ENCODE peak calls at places on chromosomes 4 and X, in seven cellular contexts. One of them, this sample, is unnamed.
A peak's percentile ranks its signal among the peaks of the same experiment; 100 is the strongest.

GRCh38 chr4:82629238-82630000 is 67.6 kb upstream of the TMEM150C start:
- DNase-seq in CD8-positive, alpha-beta T cell: no peak
- DNase-seq in esophagus squamous epithelium: no peak
- DNase-seq in CD4-positive, alpha-beta T cell: no peak
- DNase-seq in lower lobe of right lung: no peak
- DNase-seq in SK-N-SH: no peak
- DNase-seq in colonic mucosa: no peak
- DNase-seq in this sample: peak; percentile 24

GRCh38 chr4:10619220-10619619 is 65.3 kb downstream of the CLNK start:
- DNase-seq in CD8-positive, alpha-beta T cell: no peak
- DNase-seq in esophagus squamous epithelium: no peak
- DNase-seq in CD4-positive, alpha-beta T cell: no peak
- DNase-seq in lower lobe of right lung: no peak
- DNase-seq in SK-N-SH: no peak
- DNase-seq in colonic mucosa: peak; percentile 35
- DNase-seq in this sample: peak; percentile 38

GRCh38 chr4:46830971-46831454 is 78.0 kb downstream of the COX7B2 start:
- DNase-seq in CD8-positive, alpha-beta T cell: no peak
- DNase-seq in esophagus squamous epithelium: no peak
- DNase-seq in CD4-positive, alpha-beta T cell: no peak
- DNase-seq in lower lobe of right lung: no peak
- DNase-seq in SK-N-SH: no peak
- DNase-seq in colonic mucosa: no peak
- DNase-seq in this sample: no peak

GRCh38 chr4:143357161-143357845 is 20.6 kb downstream of the GAB1 start:
- DNase-seq in CD8-positive, alpha-beta T cell: no peak
- DNase-seq in esophagus squamous epithelium: no peak
- DNase-seq in CD4-positive, alpha-beta T cell: no peak
- DNase-seq in lower lobe of right lung: no peak
- DNase-seq in SK-N-SH: no peak
- DNase-seq in colonic mucosa: no peak
- DNase-seq in this sample: peak; percentile 87

GRCh38 chr4:184722798-184723197 is 11.1 kb downstream of the CENPU start:
- DNase-seq in CD8-positive, alpha-beta T cell: no peak
- DNase-seq in esophagus squamous epithelium: no peak
- DNase-seq in CD4-positive, alpha-beta T cell: no peak
- DNase-seq in lower lobe of right lung: no peak
- DNase-seq in SK-N-SH: no peak
- DNase-seq in colonic mucosa: peak; percentile 53
- DNase-seq in this sample: no peak

GRCh38 chrX:19599253-19599652 is 83.9 kb upstream of the MAP3K15 start:
- DNase-seq in CD8-positive, alpha-beta T cell: no peak
- DNase-seq in esophagus squamous epithelium: no peak
- DNase-seq in CD4-positive, alpha-beta T cell: no peak
- DNase-seq in lower lobe of right lung: no peak
- DNase-seq in SK-N-SH: no peak
- DNase-seq in colonic mucosa: no peak
- DNase-seq in this sample: no peak

GRCh38 chrX:15863944-15864491 is 9.4 kb upstream of the AP1S2 start:
- DNase-seq in CD8-positive, alpha-beta T cell: no peak
- DNase-seq in esophagus squamous epithelium: no peak
- DNase-seq in CD4-positive, alpha-beta T cell: no peak
- DNase-seq in lower lobe of right lung: no peak
- DNase-seq in SK-N-SH: no peak
- DNase-seq in colonic mucosa: no peak
- DNase-seq in this sample: no peak

GRCh38 chr4:155342142-155342541 is 34.6 kb downstream of the MAP9 start:
- DNase-seq in CD8-positive, alpha-beta T cell: no peak
- DNase-seq in esophagus squamous epithelium: no peak
- DNase-seq in CD4-positive, alpha-beta T cell: no peak
- DNase-seq in lower lobe of right lung: no peak
- DNase-seq in SK-N-SH: no peak
- DNase-seq in colonic mucosa: no peak
- DNase-seq in this sample: peak; percentile 69

GRCh38 chr4:76803522-76803921 is 94.4 kb downstream of the SOWAHB start:
- DNase-seq in CD8-positive, alpha-beta T cell: no peak
- DNase-seq in esophagus squamous epithelium: no peak
- DNase-seq in CD4-positive, alpha-beta T cell: no peak
- DNase-seq in lower lobe of right lung: no peak
- DNase-seq in SK-N-SH: no peak
- DNase-seq in colonic mucosa: no peak
- DNase-seq in this sample: peak; percentile 97

GRCh38 chr4:177128306-177128705 is 181.4 kb upstream of the NEIL3 start:
- DNase-seq in CD8-positive, alpha-beta T cell: no peak
- DNase-seq in esophagus squamous epithelium: no peak
- DNase-seq in CD4-positive, alpha-beta T cell: no peak
- DNase-seq in lower lobe of right lung: no peak
- DNase-seq in SK-N-SH: no peak
- DNase-seq in colonic mucosa: no peak
- DNase-seq in this sample: peak; percentile 78

GRCh38 chrX:119417842-119418241 is 18.7 kb downstream of the SLC25A43 start:
- DNase-seq in CD8-positive, alpha-beta T cell: no peak
- DNase-seq in esophagus squamous epithelium: no peak
- DNase-seq in CD4-positive, alpha-beta T cell: no peak
- DNase-seq in lower lobe of right lung: no peak
- DNase-seq in SK-N-SH: no peak
- DNase-seq in colonic mucosa: no peak
- DNase-seq in this sample: no peak

GRCh38 chr4:22595684-22596083 is 79.8 kb upstream of the ADGRA3 start:
- DNase-seq in CD8-positive, alpha-beta T cell: no peak
- DNase-seq in esophagus squamous epithelium: no peak
- DNase-seq in CD4-positive, alpha-beta T cell: no peak
- DNase-seq in lower lobe of right lung: no peak
- DNase-seq in SK-N-SH: peak; percentile 35
- DNase-seq in colonic mucosa: no peak
- DNase-seq in this sample: no peak

GRCh38 chr4:150782311-150782710 is 200.4 kb downstream of the MAB21L2 start:
- DNase-seq in CD8-positive, alpha-beta T cell: no peak
- DNase-seq in esophagus squamous epithelium: no peak
- DNase-seq in CD4-positive, alpha-beta T cell: no peak
- DNase-seq in lower lobe of right lung: no peak
- DNase-seq in SK-N-SH: peak; percentile 10
- DNase-seq in colonic mucosa: no peak
- DNase-seq in this sample: no peak

GRCh38 chr4:79364048-79364447 is 38.2 kb upstream of the NAA11 start:
- DNase-seq in CD8-positive, alpha-beta T cell: no peak
- DNase-seq in esophagus squamous epithelium: no peak
- DNase-seq in CD4-positive, alpha-beta T cell: no peak
- DNase-seq in lower lobe of right lung: no peak
- DNase-seq in SK-N-SH: no peak
- DNase-seq in colonic mucosa: no peak
- DNase-seq in this sample: no peak

GRCh38 chr4:154335588-154335987 is 156.0 kb downstream of the DCHS2 start:
- DNase-seq in CD8-positive, alpha-beta T cell: no peak
- DNase-seq in esophagus squamous epithelium: no peak
- DNase-seq in CD4-positive, alpha-beta T cell: no peak
- DNase-seq in lower lobe of right lung: no peak
- DNase-seq in SK-N-SH: no peak
- DNase-seq in colonic mucosa: no peak
- DNase-seq in this sample: no peak

GRCh38 chr4:154329939-154330338 is 161.7 kb downstream of the DCHS2 start:
- DNase-seq in CD8-positive, alpha-beta T cell: no peak
- DNase-seq in esophagus squamous epithelium: no peak
- DNase-seq in CD4-positive, alpha-beta T cell: no peak
- DNase-seq in lower lobe of right lung: no peak
- DNase-seq in SK-N-SH: no peak
- DNase-seq in colonic mucosa: no peak
- DNase-seq in this sample: peak; percentile 29

GRCh38 chr4:154329268-154329858 is 162.2 kb downstream of the DCHS2 start:
- DNase-seq in CD8-positive, alpha-beta T cell: no peak
- DNase-seq in esophagus squamous epithelium: no peak
- DNase-seq in CD4-positive, alpha-beta T cell: no peak
- DNase-seq in lower lobe of right lung: no peak
- DNase-seq in SK-N-SH: no peak
- DNase-seq in colonic mucosa: no peak
- DNase-seq in this sample: peak; percentile 21

GRCh38 chr4:154328030-154328429 is 163.6 kb downstream of the DCHS2 start:
- DNase-seq in CD8-positive, alpha-beta T cell: no peak
- DNase-seq in esophagus squamous epithelium: no peak
- DNase-seq in CD4-positive, alpha-beta T cell: no peak
- DNase-seq in lower lobe of right lung: no peak
- DNase-seq in SK-N-SH: no peak
- DNase-seq in colonic mucosa: no peak
- DNase-seq in this sample: no peak

DNA sequence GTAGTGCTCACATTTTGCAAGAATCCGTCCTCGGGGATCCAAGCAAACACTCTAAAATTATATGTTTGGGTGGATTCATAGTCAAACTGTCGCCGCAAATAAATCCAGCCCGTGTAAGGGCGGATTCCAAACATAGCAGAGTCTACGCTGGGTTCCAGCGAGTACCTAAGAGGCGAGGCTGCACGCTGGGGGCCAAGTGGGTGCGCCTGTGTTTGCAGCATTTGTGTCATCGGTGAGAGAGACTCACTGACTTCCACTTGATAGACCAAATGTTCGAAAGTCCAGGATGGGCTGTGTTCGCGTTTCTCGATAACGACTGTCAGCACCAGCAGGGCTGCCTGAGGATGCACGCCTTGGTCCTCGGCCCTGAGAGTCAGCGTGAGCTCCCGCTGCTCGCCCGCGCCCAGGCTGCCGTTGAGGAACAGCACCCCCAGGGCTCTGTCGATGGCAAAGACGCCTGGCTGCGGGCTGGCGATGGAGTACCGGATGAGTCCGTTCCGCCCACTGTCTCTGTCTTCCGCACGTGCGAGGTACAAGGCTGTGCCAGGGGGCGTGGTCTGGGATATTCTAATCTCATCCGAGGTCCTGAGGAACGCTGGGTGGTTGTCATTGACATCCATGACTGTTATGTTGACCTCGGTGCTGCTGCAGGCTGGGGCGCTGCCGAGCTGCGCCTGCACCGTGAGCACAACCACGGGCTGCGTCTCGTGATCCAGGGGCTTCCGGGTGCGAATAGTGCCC is 158.7 kb downstream of the DCHS2 start:
- DNase-seq in CD8-positive, alpha-beta T cell: peak; percentile 19
- DNase-seq in esophagus squamous epithelium: no peak
- DNase-seq in CD4-positive, alpha-beta T cell: peak; percentile 4
- DNase-seq in lower lobe of right lung: peak; percentile 48
- DNase-seq in SK-N-SH: peak; percentile 43
- DNase-seq in colonic mucosa: peak; percentile 20
- DNase-seq in this sample: no peak
- TF ChIP-seq CTCF in CD8-positive, alpha-beta T cell: no peak
- TF ChIP-seq CTCF in esophagus squamous epithelium: no peak
- TF ChIP-seq CTCF in CD4-positive, alpha-beta T cell: no peak
- TF ChIP-seq CTCF in lower lobe of right lung: no peak
- TF ChIP-seq CTCF in SK-N-SH: no peak
- TF ChIP-seq CTCF in colonic mucosa: no peak
- TF ChIP-seq CTCF in this sample: no peak

DNA sequence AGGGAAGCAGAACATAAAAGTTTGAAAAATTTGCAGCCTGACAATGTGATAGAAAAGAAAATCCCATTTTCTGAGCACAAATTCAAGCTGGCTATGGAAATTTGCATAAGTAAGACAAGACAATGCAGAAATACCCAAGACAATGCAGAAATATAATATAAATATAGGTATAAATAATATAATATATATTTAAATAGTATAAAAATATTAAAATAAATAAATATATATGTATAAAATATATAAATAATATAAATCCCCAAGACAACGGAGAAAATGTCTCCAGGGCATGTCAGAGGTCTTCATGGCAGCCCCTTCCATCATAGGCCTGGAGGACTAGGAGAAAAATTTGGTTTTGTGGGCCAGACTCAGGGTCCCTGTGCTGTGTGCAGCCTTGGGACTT is 125.0 kb upstream of the AADAT start:
- DNase-seq in CD8-positive, alpha-beta T cell: no peak
- DNase-seq in esophagus squamous epithelium: no peak
- DNase-seq in CD4-positive, alpha-beta T cell: no peak
- DNase-seq in lower lobe of right lung: no peak
- DNase-seq in SK-N-SH: no peak
- DNase-seq in colonic mucosa: no peak
- DNase-seq in this sample: no peak
- H3K9me3 ChIP-seq in CD8-positive, alpha-beta T cell: no peaks in the 10 kb centered on the region
- H3K9me3 ChIP-seq in esophagus squamous epithelium: peaks cover 5% of the 10 kb centered on the region
- H3K9me3 ChIP-seq in CD4-positive, alpha-beta T cell: peaks cover 16% of the 10 kb centered on the region
- H3K9me3 ChIP-seq in lower lobe of right lung: peaks cover 24% of the 10 kb centered on the region
- H3K9me3 ChIP-seq in SK-N-SH: no peaks in the 10 kb centered on the region
- H3K9me3 ChIP-seq in colonic mucosa: no peaks in the 10 kb centered on the region
- H3K9me3 ChIP-seq in this sample: peaks cover 6% of the 10 kb centered on the region

GRCh38 chrX:103158317-103158621 is 56.6 kb upstream of the BEX4 start:
- DNase-seq in CD8-positive, alpha-beta T cell: no peak
- DNase-seq in esophagus squamous epithelium: no peak
- DNase-seq in CD4-positive, alpha-beta T cell: no peak
- DNase-seq in lower lobe of right lung: no peak
- DNase-seq in SK-N-SH: no peak
- DNase-seq in colonic mucosa: no peak
- DNase-seq in this sample: no peak
- TF ChIP-seq CTCF in CD8-positive, alpha-beta T cell: no peak
- TF ChIP-seq CTCF in esophagus squamous epithelium: no peak
- TF ChIP-seq CTCF in CD4-positive, alpha-beta T cell: no peak
- TF ChIP-seq CTCF in lower lobe of right lung: no peak
- TF ChIP-seq CTCF in SK-N-SH: no peak
- TF ChIP-seq CTCF in colonic mucosa: no peak
- TF ChIP-seq CTCF in this sample: no peak

GRCh38 chrX:9390693-9391368 is 74.0 kb upstream of the TBL1X start:
- DNase-seq in CD8-positive, alpha-beta T cell: no peak
- DNase-seq in esophagus squamous epithelium: no peak
- DNase-seq in CD4-positive, alpha-beta T cell: no peak
- DNase-seq in lower lobe of right lung: no peak
- DNase-seq in SK-N-SH: no peak
- DNase-seq in colonic mucosa: no peak
- DNase-seq in this sample: no peak

GRCh38 chrX:9396930-9397329 is 67.9 kb upstream of the TBL1X start:
- DNase-seq in CD8-positive, alpha-beta T cell: no peak
- DNase-seq in esophagus squamous epithelium: no peak
- DNase-seq in CD4-positive, alpha-beta T cell: no peak
- DNase-seq in lower lobe of right lung: no peak
- DNase-seq in SK-N-SH: no peak
- DNase-seq in colonic mucosa: no peak
- DNase-seq in this sample: no peak

GRCh38 chrX:9392445-9392844 is 72.4 kb upstream of the TBL1X start:
- DNase-seq in CD8-positive, alpha-beta T cell: no peak
- DNase-seq in esophagus squamous epithelium: no peak
- DNase-seq in CD4-positive, alpha-beta T cell: no peak
- DNase-seq in lower lobe of right lung: no peak
- DNase-seq in SK-N-SH: no peak
- DNase-seq in colonic mucosa: no peak
- DNase-seq in this sample: no peak

GRCh38 chrX:9393571-9393970 is 71.3 kb upstream of the TBL1X start:
- DNase-seq in CD8-positive, alpha-beta T cell: no peak
- DNase-seq in esophagus squamous epithelium: no peak
- DNase-seq in CD4-positive, alpha-beta T cell: no peak
- DNase-seq in lower lobe of right lung: no peak
- DNase-seq in SK-N-SH: no peak
- DNase-seq in colonic mucosa: no peak
- DNase-seq in this sample: no peak

DNA sequence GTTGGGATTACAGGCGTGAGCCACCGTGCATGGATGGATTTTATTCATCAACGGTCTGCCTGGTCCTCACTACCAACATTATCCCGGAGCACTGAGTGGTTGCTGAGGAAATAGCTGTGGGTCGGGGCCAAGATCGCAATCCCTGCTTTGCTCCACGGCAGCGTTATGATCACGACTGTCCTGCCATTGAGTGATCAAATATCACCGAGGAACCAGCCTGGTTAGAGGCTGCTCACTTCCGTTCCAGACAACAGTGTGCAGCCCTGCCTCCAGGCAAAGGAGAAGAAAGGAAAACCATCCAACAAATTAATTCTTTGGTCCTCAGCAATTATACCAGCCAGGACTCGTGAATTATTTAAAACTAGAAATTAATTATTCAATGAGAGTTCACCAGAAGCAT is 70.6 kb upstream of the TBL1X start:
- DNase-seq in CD8-positive, alpha-beta T cell: no peak
- DNase-seq in esophagus squamous epithelium: no peak
- DNase-seq in CD4-positive, alpha-beta T cell: no peak
- DNase-seq in lower lobe of right lung: no peak
- DNase-seq in SK-N-SH: no peak
- DNase-seq in colonic mucosa: no peak
- DNase-seq in this sample: no peak
- H3K9me3 ChIP-seq in CD8-positive, alpha-beta T cell: no peaks in the 10 kb centered on the region
- H3K9me3 ChIP-seq in esophagus squamous epithelium: no peaks in the 10 kb centered on the region
- H3K9me3 ChIP-seq in CD4-positive, alpha-beta T cell: no peaks in the 10 kb centered on the region
- H3K9me3 ChIP-seq in lower lobe of right lung: no peaks in the 10 kb centered on the region
- H3K9me3 ChIP-seq in SK-N-SH: no peaks in the 10 kb centered on the region
- H3K9me3 ChIP-seq in colonic mucosa: no peaks in the 10 kb centered on the region
- H3K9me3 ChIP-seq in this sample: peaks cover 1% of the 10 kb centered on the region

This sample was measured in mammary epithelial cell.